ENCODE peak calls at places on chromosome 11, in eight cellular contexts. One of them, this sample, is unnamed. For H3K27me3 and H3K9me3, the result is how much of the 10 kb centered on the place peaks cover.

GRCh38 chr11:86291466-86292262 is 10.4 kb upstream of the HIKESHI start:
- DNase-seq in tibial artery: no peak
- DNase-seq in psoas muscle: no peak
- DNase-seq in cardiac muscle cell: peak
- DNase-seq in stomach: peak
- DNase-seq in IMR-90: peak
- DNase-seq in PC-9: peak
- DNase-seq in pancreas: peak
- DNase-seq in this sample: peak

GRCh38 chr11:64355078-64355940 is 3.7 kb upstream of the RPS6KA4 start:
- DNase-seq in pancreas: peak
- DNase-seq in IMR-90: peak
- DNase-seq in psoas muscle: peak
- DNase-seq in cardiac muscle cell: peak
- DNase-seq in PC-9: peak
- DNase-seq in tibial artery: peak
- DNase-seq in stomach: peak
- DNase-seq in this sample: peak

GRCh38 chr11:119934866-119935265 is 203.0 kb downstream of the TRIM29 start:
- DNase-seq in cardiac muscle cell: no peak
- DNase-seq in IMR-90: no peak
- DNase-seq in pancreas: no peak
- DNase-seq in psoas muscle: no peak
- DNase-seq in PC-9: no peak
- DNase-seq in stomach: no peak
- DNase-seq in tibial artery: no peak
- DNase-seq in this sample: no peak

GRCh38 chr11:11520231-11521015 is 101.4 kb downstream of the GALNT18 start:
- DNase-seq in psoas muscle: no peak
- DNase-seq in PC-9: no peak
- DNase-seq in pancreas: no peak
- DNase-seq in tibial artery: no peak
- DNase-seq in stomach: no peak
- DNase-seq in IMR-90: no peak
- DNase-seq in cardiac muscle cell: no peak
- DNase-seq in this sample: no peak

GRCh38 chr11:13135385-13136271 is 126.5 kb downstream of the RASSF10 start:
- DNase-seq in tibial artery: no peak
- DNase-seq in psoas muscle: no peak
- DNase-seq in cardiac muscle cell: peak
- DNase-seq in PC-9: peak
- DNase-seq in pancreas: no peak
- DNase-seq in IMR-90: peak
- DNase-seq in stomach: no peak
- DNase-seq in this sample: no peak

GRCh38 chr11:86515297-86516094 is 140.8 kb downstream of the CCDC81 start:
- DNase-seq in stomach: no peak
- DNase-seq in cardiac muscle cell: no peak
- DNase-seq in tibial artery: no peak
- DNase-seq in PC-9: peak
- DNase-seq in pancreas: no peak
- DNase-seq in psoas muscle: no peak
- DNase-seq in IMR-90: peak
- DNase-seq in this sample: no peak

GRCh38 chr11:27392715-27393114 is 29.7 kb upstream of the CCDC34 start:
- DNase-seq in stomach: no peak
- DNase-seq in cardiac muscle cell: peak
- DNase-seq in tibial artery: no peak
- DNase-seq in pancreas: no peak
- DNase-seq in IMR-90: peak
- DNase-seq in psoas muscle: no peak
- DNase-seq in PC-9: peak
- DNase-seq in this sample: no peak

GRCh38 chr11:70826950-70827349 is 425.4 kb downstream of the SHANK2 start:
- DNase-seq in PC-9: no peak
- DNase-seq in IMR-90: no peak
- DNase-seq in psoas muscle: no peak
- DNase-seq in stomach: no peak
- DNase-seq in cardiac muscle cell: no peak
- DNase-seq in tibial artery: no peak
- DNase-seq in pancreas: no peak
- DNase-seq in this sample: no peak

GRCh38 chr11:128553662-128554392 is 33.5 kb downstream of the ETS1 start:
- DNase-seq in stomach: no peak
- DNase-seq in PC-9: no peak
- DNase-seq in tibial artery: no peak
- DNase-seq in cardiac muscle cell: no peak
- DNase-seq in pancreas: no peak
- DNase-seq in psoas muscle: no peak
- DNase-seq in IMR-90: peak
- DNase-seq in this sample: no peak

GRCh38 chr11:19946681-19947080 is 213.6 kb downstream of the DBX1 start:
- DNase-seq in tibial artery: no peak
- DNase-seq in pancreas: no peak
- DNase-seq in psoas muscle: no peak
- DNase-seq in stomach: no peak
- DNase-seq in PC-9: no peak
- DNase-seq in cardiac muscle cell: no peak
- DNase-seq in IMR-90: no peak
- DNase-seq in this sample: no peak

GRCh38 chr11:73415854-73416615 is 39.8 kb downstream of the RELT start:
- DNase-seq in stomach: no peak
- DNase-seq in PC-9: no peak
- DNase-seq in IMR-90: peak
- DNase-seq in psoas muscle: no peak
- DNase-seq in tibial artery: no peak
- DNase-seq in pancreas: no peak
- DNase-seq in cardiac muscle cell: no peak
- DNase-seq in this sample: no peak

GRCh38 chr11:83044958-83045712 is 26.6 kb downstream of the RAB30 start:
- DNase-seq in cardiac muscle cell: no peak
- DNase-seq in psoas muscle: no peak
- DNase-seq in IMR-90: peak
- DNase-seq in tibial artery: no peak
- DNase-seq in pancreas: no peak
- DNase-seq in stomach: no peak
- DNase-seq in PC-9: no peak
- DNase-seq in this sample: no peak

GRCh38 chr11:1152316-1153104 is 5.2 kb upstream of the MUC5AC start:
- DNase-seq in IMR-90: peak
- DNase-seq in psoas muscle: no peak
- DNase-seq in stomach: peak
- DNase-seq in tibial artery: no peak
- DNase-seq in PC-9: peak
- DNase-seq in pancreas: no peak
- DNase-seq in cardiac muscle cell: no peak
- DNase-seq in this sample: peak

GRCh38 chr11:31355817-31356216 is 13.7 kb downstream of the DCDC1 start:
- DNase-seq in PC-9: no peak
- DNase-seq in cardiac muscle cell: no peak
- DNase-seq in stomach: no peak
- DNase-seq in pancreas: no peak
- DNase-seq in IMR-90: no peak
- DNase-seq in psoas muscle: no peak
- DNase-seq in tibial artery: no peak
- DNase-seq in this sample: no peak

GRCh38 chr11:86041975-86042378 is 26.9 kb downstream of the PICALM start:
- DNase-seq in psoas muscle: no peak
- DNase-seq in stomach: peak
- DNase-seq in PC-9: peak
- DNase-seq in tibial artery: peak
- DNase-seq in cardiac muscle cell: peak
- DNase-seq in IMR-90: peak
- DNase-seq in pancreas: no peak
- DNase-seq in this sample: no peak

GRCh38 chr11:126076641-126077040 is 14.0 kb upstream of the CDON start:
- DNase-seq in tibial artery: no peak
- DNase-seq in psoas muscle: no peak
- DNase-seq in cardiac muscle cell: no peak
- DNase-seq in IMR-90: no peak
- DNase-seq in pancreas: no peak
- DNase-seq in stomach: no peak
- DNase-seq in PC-9: no peak
- DNase-seq in this sample: no peak
- TF ChIP-seq CTCF in tibial artery: no peak
- TF ChIP-seq CTCF in psoas muscle: no peak
- TF ChIP-seq CTCF in cardiac muscle cell: no peak
- TF ChIP-seq CTCF in IMR-90: no peak
- TF ChIP-seq CTCF in pancreas: no peak
- TF ChIP-seq CTCF in stomach: no peak
- TF ChIP-seq CTCF in PC-9: no peak
- TF ChIP-seq CTCF in this sample: no peak

DNA sequence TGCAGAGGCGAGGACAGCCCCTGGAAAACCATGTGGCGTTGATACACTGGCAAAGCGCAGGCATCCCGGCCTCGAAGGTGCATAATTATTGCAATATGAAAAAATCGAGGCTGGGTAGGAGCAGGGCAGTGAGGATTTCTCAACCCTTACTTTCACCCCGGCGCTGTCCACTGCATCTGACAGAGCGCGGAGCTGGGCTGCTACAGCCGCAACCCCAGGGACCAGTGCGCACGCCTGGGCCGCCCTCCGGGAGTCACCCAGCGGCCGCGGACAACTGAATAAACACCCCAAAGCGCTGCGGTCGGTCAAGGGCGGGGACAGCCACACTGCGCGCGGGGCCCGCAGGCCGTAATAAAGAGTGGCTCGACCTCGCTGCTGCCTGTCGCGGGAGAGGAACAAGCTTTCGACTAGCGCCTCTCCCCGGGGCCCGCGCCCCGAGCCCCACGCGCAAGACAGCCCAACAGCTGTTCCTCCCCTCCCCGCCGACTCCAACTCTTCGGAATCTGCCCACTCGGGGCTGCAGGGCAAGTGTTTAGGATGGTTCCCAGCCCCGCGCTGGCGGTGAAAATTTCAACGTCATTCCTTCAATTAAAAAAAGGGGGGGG is 3.6 kb upstream of the WT1 start:
- DNase-seq in IMR-90: no peak
- DNase-seq in PC-9: no peak
- DNase-seq in tibial artery: no peak
- DNase-seq in cardiac muscle cell: peak
- DNase-seq in psoas muscle: no peak
- DNase-seq in pancreas: no peak
- DNase-seq in stomach: no peak
- DNase-seq in this sample: no peak
- H3K27me3 ChIP-seq in IMR-90: half or more
- H3K27me3 ChIP-seq in PC-9: under half
- H3K27me3 ChIP-seq in tibial artery: half or more
- H3K27me3 ChIP-seq in cardiac muscle cell: half or more
- H3K27me3 ChIP-seq in psoas muscle: under half
- H3K27me3 ChIP-seq in pancreas: under half
- H3K27me3 ChIP-seq in stomach: half or more
- H3K27me3 ChIP-seq in this sample: half or more

GRCh38 chr11:94815705-94816344 is 47.7 kb downstream of the AMOTL1 start:
- DNase-seq in cardiac muscle cell: no peak
- DNase-seq in stomach: no peak
- DNase-seq in psoas muscle: no peak
- DNase-seq in tibial artery: no peak
- DNase-seq in pancreas: no peak
- DNase-seq in PC-9: no peak
- DNase-seq in IMR-90: no peak
- DNase-seq in this sample: no peak
- H3K9me3 ChIP-seq in cardiac muscle cell: under half
- H3K9me3 ChIP-seq in stomach: under half
- H3K9me3 ChIP-seq in psoas muscle: under half
- H3K9me3 ChIP-seq in tibial artery: under half
- H3K9me3 ChIP-seq in pancreas: under half
- H3K9me3 ChIP-seq in PC-9: under half
- H3K9me3 ChIP-seq in IMR-90: under half
- H3K9me3 ChIP-seq in this sample: under half

DNA sequence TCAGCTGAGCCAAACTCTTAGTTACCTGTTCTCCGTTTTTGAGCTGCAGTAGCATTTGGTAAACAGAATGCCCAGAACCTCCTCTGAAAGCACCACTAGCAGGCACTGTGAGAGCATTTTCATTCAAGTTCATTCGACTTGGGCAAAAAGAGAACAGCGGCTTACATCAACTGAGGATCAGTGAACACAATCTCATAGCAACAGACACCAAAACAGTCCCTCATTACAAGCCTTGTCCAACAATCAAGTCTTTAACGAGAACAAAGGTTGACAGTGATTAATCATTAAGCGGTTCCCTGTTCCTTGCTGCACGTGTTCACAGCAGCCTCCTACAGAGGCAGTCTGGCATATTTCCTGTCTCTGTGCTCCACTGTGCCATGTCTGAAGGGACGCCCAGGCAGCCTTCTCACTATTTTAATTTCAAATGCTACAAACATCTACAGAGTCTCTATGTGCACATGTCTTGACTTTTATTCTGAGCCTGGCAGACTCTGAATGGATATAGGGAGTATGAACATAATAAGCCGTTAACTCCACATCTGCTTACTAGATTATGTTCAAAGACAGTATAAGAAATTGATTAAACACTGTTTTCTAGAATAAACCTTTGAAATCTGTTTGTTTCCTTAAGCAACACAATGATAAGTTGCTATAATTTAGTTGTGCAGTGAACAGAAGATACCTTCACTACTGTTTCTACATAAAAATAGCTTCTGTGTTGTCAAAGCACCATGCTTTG is 88.3 kb upstream of the MTMR2 start:
- DNase-seq in stomach: no peak
- DNase-seq in cardiac muscle cell: peak
- DNase-seq in PC-9: peak
- DNase-seq in IMR-90: peak
- DNase-seq in tibial artery: no peak
- DNase-seq in psoas muscle: no peak
- DNase-seq in pancreas: no peak
- DNase-seq in this sample: peak
- TF ChIP-seq CTCF in stomach: peak
- TF ChIP-seq CTCF in cardiac muscle cell: peak
- TF ChIP-seq CTCF in PC-9: peak
- TF ChIP-seq CTCF in IMR-90: peak
- TF ChIP-seq CTCF in tibial artery: peak
- TF ChIP-seq CTCF in psoas muscle: peak
- TF ChIP-seq CTCF in pancreas: peak
- TF ChIP-seq CTCF in this sample: peak

GRCh38 chr11:66723693-66724092 is 5.3 kb downstream of the SPTBN2 start:
- DNase-seq in tibial artery: no peak
- DNase-seq in IMR-90: no peak
- DNase-seq in psoas muscle: no peak
- DNase-seq in cardiac muscle cell: no peak
- DNase-seq in PC-9: no peak
- DNase-seq in pancreas: no peak
- DNase-seq in stomach: no peak
- DNase-seq in this sample: no peak

GRCh38 chr11:66727282-66727882 is 1.6 kb downstream of the SPTBN2 start:
- DNase-seq in cardiac muscle cell: peak
- DNase-seq in psoas muscle: peak
- DNase-seq in IMR-90: peak
- DNase-seq in pancreas: peak
- DNase-seq in stomach: peak
- DNase-seq in tibial artery: no peak
- DNase-seq in PC-9: no peak
- DNase-seq in this sample: no peak

GRCh38 chr11:66727883-66728759 is 895 bp downstream of the SPTBN2 start:
- DNase-seq in psoas muscle: peak
- DNase-seq in IMR-90: no peak
- DNase-seq in stomach: no peak
- DNase-seq in PC-9: no peak
- DNase-seq in cardiac muscle cell: peak
- DNase-seq in pancreas: peak
- DNase-seq in tibial artery: no peak
- DNase-seq in this sample: no peak

GRCh38 chr11:66725114-66725513 is 3.9 kb downstream of the SPTBN2 start:
- DNase-seq in stomach: no peak
- DNase-seq in IMR-90: no peak
- DNase-seq in psoas muscle: no peak
- DNase-seq in tibial artery: no peak
- DNase-seq in pancreas: no peak
- DNase-seq in PC-9: no peak
- DNase-seq in cardiac muscle cell: no peak
- DNase-seq in this sample: no peak

GRCh38 chr11:66725646-66726045 is 3.4 kb downstream of the SPTBN2 start:
- DNase-seq in psoas muscle: no peak
- DNase-seq in tibial artery: no peak
- DNase-seq in cardiac muscle cell: peak
- DNase-seq in IMR-90: peak
- DNase-seq in pancreas: no peak
- DNase-seq in PC-9: no peak
- DNase-seq in stomach: no peak
- DNase-seq in this sample: no peak
- H3K27me3 ChIP-seq in psoas muscle: under half
- H3K27me3 ChIP-seq in tibial artery: half or more
- H3K27me3 ChIP-seq in cardiac muscle cell: under half
- H3K27me3 ChIP-seq in IMR-90: half or more
- H3K27me3 ChIP-seq in pancreas: under half
- H3K27me3 ChIP-seq in PC-9: under half
- H3K27me3 ChIP-seq in stomach: under half
- H3K27me3 ChIP-seq in this sample: under half